ENCODE peak calls at places on chromosomes 5 and 9, in seven cellular contexts. One of them, this sample, is unnamed. For H3K27me3, the result is how much of the 10 kb centered on the place peaks cover.

GRCh38 chr9:116391306-116391900 is 237.8 kb downstream of the PAPPA start:
- DNase-seq in thyroid gland: no peak
- DNase-seq in breast epithelium: no peak
- DNase-seq in IMR-90: peak
- DNase-seq in vagina: no peak
- DNase-seq in tibial nerve: no peak
- DNase-seq in Peyer's patch: no peak
- DNase-seq in this sample: no peak

GRCh38 chr5:147760086-147760485 is 22.4 kb downstream of the JAKMIP2 start:
- DNase-seq in tibial nerve: no peak
- DNase-seq in breast epithelium: no peak
- DNase-seq in Peyer's patch: no peak
- DNase-seq in IMR-90: no peak
- DNase-seq in thyroid gland: no peak
- DNase-seq in vagina: no peak
- DNase-seq in this sample: no peak

GRCh38 chr9:27033815-27034403 is 28.4 kb upstream of the LRRC19 start:
- DNase-seq in IMR-90: peak
- DNase-seq in thyroid gland: peak
- DNase-seq in tibial nerve: peak
- DNase-seq in vagina: no peak
- DNase-seq in breast epithelium: no peak
- DNase-seq in Peyer's patch: no peak
- DNase-seq in this sample: no peak

GRCh38 chr5:125719681-125720676 is 703.2 kb upstream of the GRAMD2B start:
- DNase-seq in Peyer's patch: no peak
- DNase-seq in IMR-90: peak
- DNase-seq in vagina: no peak
- DNase-seq in breast epithelium: no peak
- DNase-seq in tibial nerve: no peak
- DNase-seq in thyroid gland: no peak
- DNase-seq in this sample: no peak

GRCh38 chr9:76987594-76988200 is 31.8 kb upstream of the FOXB2 start:
- DNase-seq in breast epithelium: no peak
- DNase-seq in vagina: no peak
- DNase-seq in thyroid gland: no peak
- DNase-seq in Peyer's patch: no peak
- DNase-seq in tibial nerve: no peak
- DNase-seq in IMR-90: peak
- DNase-seq in this sample: no peak

GRCh38 chr5:180375955-180376354 is 22.8 kb upstream of the GFPT2 start:
- DNase-seq in tibial nerve: no peak
- DNase-seq in thyroid gland: no peak
- DNase-seq in IMR-90: no peak
- DNase-seq in vagina: no peak
- DNase-seq in breast epithelium: no peak
- DNase-seq in Peyer's patch: no peak
- DNase-seq in this sample: no peak

GRCh38 chr9:137303031-137303892 is 1.2 kb upstream of the NRARP start:
- DNase-seq in IMR-90: no peak
- DNase-seq in tibial nerve: no peak
- DNase-seq in thyroid gland: no peak
- DNase-seq in breast epithelium: no peak
- DNase-seq in vagina: no peak
- DNase-seq in Peyer's patch: peak
- DNase-seq in this sample: no peak

GRCh38 chr9:101403886-101404285 is 5.2 kb downstream of the ZNF189 start:
- DNase-seq in Peyer's patch: no peak
- DNase-seq in tibial nerve: no peak
- DNase-seq in thyroid gland: no peak
- DNase-seq in breast epithelium: no peak
- DNase-seq in vagina: no peak
- DNase-seq in IMR-90: no peak
- DNase-seq in this sample: no peak

GRCh38 chr5:28403846-28404245 is 1365.5 kb upstream of the CDH9 start:
- DNase-seq in vagina: no peak
- DNase-seq in tibial nerve: no peak
- DNase-seq in IMR-90: no peak
- DNase-seq in thyroid gland: no peak
- DNase-seq in breast epithelium: no peak
- DNase-seq in Peyer's patch: no peak
- DNase-seq in this sample: no peak

GRCh38 chr9:114348906-114349482 is 19.3 kb downstream of the ORM2 start:
- DNase-seq in thyroid gland: peak
- DNase-seq in vagina: no peak
- DNase-seq in IMR-90: peak
- DNase-seq in breast epithelium: no peak
- DNase-seq in Peyer's patch: no peak
- DNase-seq in tibial nerve: peak
- DNase-seq in this sample: peak

GRCh38 chr9:13267743-13268142 is 11.7 kb downstream of the MPDZ start:
- DNase-seq in Peyer's patch: no peak
- DNase-seq in tibial nerve: no peak
- DNase-seq in IMR-90: peak
- DNase-seq in breast epithelium: no peak
- DNase-seq in vagina: no peak
- DNase-seq in thyroid gland: no peak
- DNase-seq in this sample: no peak

GRCh38 chr9:99253772-99254431 is 31.8 kb downstream of the SEC61B start:
- DNase-seq in vagina: no peak
- DNase-seq in IMR-90: no peak
- DNase-seq in Peyer's patch: no peak
- DNase-seq in tibial nerve: no peak
- DNase-seq in thyroid gland: no peak
- DNase-seq in breast epithelium: no peak
- DNase-seq in this sample: no peak

GRCh38 chr5:73378765-73379164 is 69.8 kb downstream of the FOXD1 start:
- DNase-seq in thyroid gland: no peak
- DNase-seq in IMR-90: no peak
- DNase-seq in breast epithelium: no peak
- DNase-seq in tibial nerve: no peak
- DNase-seq in vagina: no peak
- DNase-seq in Peyer's patch: no peak
- DNase-seq in this sample: no peak

GRCh38 chr5:159210306-159210722 is 961 bp upstream of the RNF145 start:
- DNase-seq in thyroid gland: no peak
- DNase-seq in breast epithelium: no peak
- DNase-seq in vagina: no peak
- DNase-seq in IMR-90: no peak
- DNase-seq in tibial nerve: no peak
- DNase-seq in Peyer's patch: no peak
- DNase-seq in this sample: no peak

GRCh38 chr5:4909086-4909485 is 231.0 kb upstream of the ADAMTS16 start:
- DNase-seq in Peyer's patch: no peak
- DNase-seq in vagina: no peak
- DNase-seq in thyroid gland: no peak
- DNase-seq in IMR-90: no peak
- DNase-seq in breast epithelium: no peak
- DNase-seq in tibial nerve: no peak
- DNase-seq in this sample: no peak

GRCh38 chr5:179825655-179826182 is 5.0 kb downstream of the SQSTM1 start:
- DNase-seq in thyroid gland: no peak
- DNase-seq in tibial nerve: no peak
- DNase-seq in vagina: no peak
- DNase-seq in IMR-90: no peak
- DNase-seq in breast epithelium: no peak
- DNase-seq in Peyer's patch: peak
- DNase-seq in this sample: no peak

GRCh38 chr5:134864707-134865106 is 9.5 kb upstream of the TXNDC15 start:
- DNase-seq in breast epithelium: no peak
- DNase-seq in vagina: no peak
- DNase-seq in IMR-90: no peak
- DNase-seq in thyroid gland: no peak
- DNase-seq in tibial nerve: no peak
- DNase-seq in Peyer's patch: no peak
- DNase-seq in this sample: no peak

GRCh38 chr5:108093186-108093585 is 288.7 kb downstream of the FBXL17 start:
- DNase-seq in IMR-90: peak
- DNase-seq in tibial nerve: no peak
- DNase-seq in thyroid gland: no peak
- DNase-seq in Peyer's patch: no peak
- DNase-seq in breast epithelium: no peak
- DNase-seq in vagina: no peak
- DNase-seq in this sample: no peak

GRCh38 chr5:39215857-39216256 is 3.5 kb downstream of the FYB1 start:
- DNase-seq in tibial nerve: no peak
- DNase-seq in IMR-90: no peak
- DNase-seq in vagina: no peak
- DNase-seq in breast epithelium: no peak
- DNase-seq in thyroid gland: no peak
- DNase-seq in Peyer's patch: no peak
- DNase-seq in this sample: no peak

GRCh38 chr5:179549973-179550510 is 312 bp upstream of the RUFY1 start:
- DNase-seq in tibial nerve: no peak
- DNase-seq in Peyer's patch: no peak
- DNase-seq in breast epithelium: peak
- DNase-seq in IMR-90: no peak
- DNase-seq in vagina: no peak
- DNase-seq in thyroid gland: no peak
- DNase-seq in this sample: peak

GRCh38 chr5:61332369-61332745 is 299 bp downstream of the ZSWIM6 start:
- DNase-seq in Peyer's patch: peak
- DNase-seq in IMR-90: no peak
- DNase-seq in tibial nerve: no peak
- DNase-seq in breast epithelium: no peak
- DNase-seq in vagina: no peak
- DNase-seq in thyroid gland: peak
- DNase-seq in this sample: no peak

GRCh38 chr9:135931349-135931820 is 24.0 kb upstream of the CAMSAP1 start:
- DNase-seq in IMR-90: no peak
- DNase-seq in breast epithelium: no peak
- DNase-seq in vagina: no peak
- DNase-seq in thyroid gland: no peak
- DNase-seq in Peyer's patch: no peak
- DNase-seq in tibial nerve: no peak
- DNase-seq in this sample: no peak

GRCh38 chr9:135932656-135933055 is 25.3 kb upstream of the CAMSAP1 start:
- DNase-seq in breast epithelium: no peak
- DNase-seq in Peyer's patch: no peak
- DNase-seq in tibial nerve: no peak
- DNase-seq in thyroid gland: no peak
- DNase-seq in vagina: no peak
- DNase-seq in IMR-90: no peak
- DNase-seq in this sample: no peak

GRCh38 chr9:135930446-135931345 is 23.4 kb upstream of the CAMSAP1 start:
- DNase-seq in thyroid gland: no peak
- DNase-seq in tibial nerve: no peak
- DNase-seq in Peyer's patch: no peak
- DNase-seq in vagina: no peak
- DNase-seq in breast epithelium: no peak
- DNase-seq in IMR-90: no peak
- DNase-seq in this sample: no peak

GRCh38 chr9:135929656-135930445 is 22.5 kb upstream of the CAMSAP1 start:
- DNase-seq in breast epithelium: no peak
- DNase-seq in IMR-90: no peak
- DNase-seq in thyroid gland: no peak
- DNase-seq in tibial nerve: no peak
- DNase-seq in vagina: no peak
- DNase-seq in Peyer's patch: peak
- DNase-seq in this sample: no peak

DNA sequence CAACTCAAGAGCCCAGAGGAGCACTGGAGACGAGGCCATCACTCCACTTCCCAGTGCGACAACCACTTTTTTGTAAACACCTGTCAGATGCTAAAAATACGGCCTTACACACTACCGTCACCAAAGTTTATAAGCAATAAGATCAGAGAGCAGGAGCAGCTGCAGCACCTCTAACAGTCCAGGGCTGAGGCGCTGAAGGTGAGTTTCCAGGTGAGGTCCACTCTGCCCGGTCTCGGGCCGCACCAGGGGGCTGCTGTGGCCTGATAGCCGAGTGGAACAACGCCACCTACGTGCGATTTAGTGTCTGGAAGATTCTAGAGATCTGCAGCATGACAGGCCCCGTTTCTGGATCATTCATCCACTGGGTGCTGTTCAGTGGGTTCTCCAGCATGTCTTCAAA is 25.8 kb upstream of the CAMSAP1 start:
- DNase-seq in breast epithelium: no peak
- DNase-seq in Peyer's patch: no peak
- DNase-seq in tibial nerve: no peak
- DNase-seq in IMR-90: no peak
- DNase-seq in vagina: no peak
- DNase-seq in thyroid gland: no peak
- DNase-seq in this sample: no peak
- TF ChIP-seq POLR2A in breast epithelium: no peak
- TF ChIP-seq POLR2A in Peyer's patch: no peak
- TF ChIP-seq POLR2A in tibial nerve: no peak
- TF ChIP-seq POLR2A in IMR-90: no peak
- TF ChIP-seq POLR2A in vagina: no peak
- TF ChIP-seq POLR2A in thyroid gland: no peak
- TF ChIP-seq POLR2A in this sample: no peak

GRCh38 chr5:6450235-6450860 is 1.7 kb downstream of the UBE2QL1 start:
- DNase-seq in thyroid gland: no peak
- DNase-seq in tibial nerve: no peak
- DNase-seq in IMR-90: no peak
- DNase-seq in Peyer's patch: no peak
- DNase-seq in vagina: no peak
- DNase-seq in breast epithelium: no peak
- DNase-seq in this sample: no peak
- H3K27me3 ChIP-seq in thyroid gland: under half
- H3K27me3 ChIP-seq in tibial nerve: under half
- H3K27me3 ChIP-seq in IMR-90: under half
- H3K27me3 ChIP-seq in Peyer's patch: under half
- H3K27me3 ChIP-seq in vagina: under half
- H3K27me3 ChIP-seq in breast epithelium: under half
- H3K27me3 ChIP-seq in this sample: under half

GRCh38 chr9:72577212-72577753 is 55.9 kb downstream of the TMC1 start:
- DNase-seq in IMR-90: peak
- DNase-seq in tibial nerve: no peak
- DNase-seq in Peyer's patch: no peak
- DNase-seq in breast epithelium: no peak
- DNase-seq in vagina: no peak
- DNase-seq in thyroid gland: peak
- DNase-seq in this sample: no peak

GRCh38 chr9:72576087-72576486 is 54.7 kb downstream of the TMC1 start:
- DNase-seq in vagina: no peak
- DNase-seq in IMR-90: no peak
- DNase-seq in Peyer's patch: no peak
- DNase-seq in thyroid gland: no peak
- DNase-seq in tibial nerve: no peak
- DNase-seq in breast epithelium: no peak
- DNase-seq in this sample: no peak

GRCh38 chr9:72575673-72576072 is 54.3 kb downstream of the TMC1 start:
- DNase-seq in thyroid gland: no peak
- DNase-seq in vagina: no peak
- DNase-seq in breast epithelium: no peak
- DNase-seq in Peyer's patch: no peak
- DNase-seq in IMR-90: no peak
- DNase-seq in tibial nerve: no peak
- DNase-seq in this sample: no peak

GRCh38 chr9:72579880-72580570 is 58.6 kb downstream of the TMC1 start:
- DNase-seq in Peyer's patch: no peak
- DNase-seq in tibial nerve: no peak
- DNase-seq in breast epithelium: no peak
- DNase-seq in vagina: no peak
- DNase-seq in thyroid gland: no peak
- DNase-seq in IMR-90: peak
- DNase-seq in this sample: no peak

GRCh38 chr9:72579190-72579589 is 57.8 kb downstream of the TMC1 start:
- DNase-seq in breast epithelium: peak
- DNase-seq in tibial nerve: no peak
- DNase-seq in Peyer's patch: peak
- DNase-seq in vagina: no peak
- DNase-seq in thyroid gland: peak
- DNase-seq in IMR-90: peak
- DNase-seq in this sample: no peak
- H3K27ac ChIP-seq in breast epithelium: peak
- H3K27ac ChIP-seq in tibial nerve: peak
- H3K27ac ChIP-seq in Peyer's patch: no peak
- H3K27ac ChIP-seq in vagina: peak
- H3K27ac ChIP-seq in thyroid gland: no peak
- H3K27ac ChIP-seq in IMR-90: no peak
- H3K27ac ChIP-seq in this sample: peak

GRCh38 chr9:106797299-106797698 is 65.7 kb upstream of the ZNF462 start:
- DNase-seq in vagina: no peak
- DNase-seq in tibial nerve: no peak
- DNase-seq in thyroid gland: peak
- DNase-seq in breast epithelium: no peak
- DNase-seq in Peyer's patch: peak
- DNase-seq in IMR-90: no peak
- DNase-seq in this sample: no peak
- TF ChIP-seq POLR2A in vagina: no peak
- TF ChIP-seq POLR2A in tibial nerve: no peak
- TF ChIP-seq POLR2A in thyroid gland: no peak
- TF ChIP-seq POLR2A in breast epithelium: no peak
- TF ChIP-seq POLR2A in Peyer's patch: no peak
- TF ChIP-seq POLR2A in IMR-90: no peak
- TF ChIP-seq POLR2A in this sample: no peak